ENCODE peak calls at places on chromosomes 6 and 20, in seven cellular contexts. N is trophoblast cell, K is mesendoderm, S is H9, A is IMR-90, E is H1, X is neuronal stem cell. U is an unnamed sample.

GRCh38 chr6:5529733-5530132 is 268.4 kb downstream of the FARS2 start:
- DNase-seq in X (no peak), K (peak; percentile 25), E (no peak), A (no peak), S (no peak), N (no peak), U (no peak)

GRCh38 chr6:21965953-21966539 is 330.8 kb downstream of the PRL start:
- DNase-seq in X (no peak), N (no peak), A (no peak), K (peak; percentile 44), E (no peak), S (peak; percentile 34), U (no peak)

GRCh38 chr6:108546079-108547049 is 14.4 kb upstream of the FOXO3 start:
- DNase-seq in N (no peak), K (no peak), X (no peak), E (no peak), A (no peak), S (no peak), U (no peak)

GRCh38 chr20:14062786-14063185 is 67.5 kb downstream of the MACROD2 start:
- DNase-seq in A (no peak), K (no peak), N (no peak), X (no peak), S (no peak), E (no peak), U (peak; percentile 1)

GRCh38 chr6:111478749-111479148 is 4.3 kb downstream of the REV3L start:
- DNase-seq in K (peak; percentile 97), N (no peak), A (peak; percentile 72), S (no peak), E (no peak), X (peak; percentile 65), U (peak; percentile 81)

GRCh38 chr6:124961784-124962611 is at the start of gene RNF217:
- DNase-seq in K (peak; percentile 72), N (peak; percentile 12), E (peak; percentile 77), X (peak; percentile 45), S (peak; percentile 49), A (peak; percentile 76), U (peak; percentile 67)

GRCh38 chr6:138550346-138550767 is 51.1 kb upstream of the NHSL1 start:
- DNase-seq in S (no peak), A (no peak), K (no peak), N (no peak), E (no peak), X (no peak), U (no peak)

GRCh38 chr6:15017251-15017650 is 228.6 kb upstream of the JARID2 start:
- DNase-seq in A (peak; percentile 17), X (no peak), K (peak; percentile 79), N (peak; percentile 24), S (peak; percentile 82), E (peak; percentile 65), U (no peak)

GRCh38 chr20:34222208-34222607 is 19.0 kb upstream of the ASIP start:
- DNase-seq in S (no peak), E (no peak), K (no peak), N (peak; percentile 30), A (peak; percentile 98), X (no peak), U (peak; percentile 95)

GRCh38 chr6:132060591-132060990 is 109.4 kb upstream of the CCN2 start:
- DNase-seq in E (no peak), A (peak; percentile 97), X (no peak), K (no peak), S (no peak), N (no peak), U (peak; percentile 72)

GRCh38 chr6:126804255-126805064 is 314.0 kb upstream of the RSPO3 start:
- DNase-seq in X (peak; percentile 43), K (peak; percentile 68), S (no peak), E (no peak), A (peak; percentile 55), N (peak; percentile 13), U (peak; percentile 67)

GRCh38 chr6:31582230-31582601 is at the start of gene LTB:
- DNase-seq in N (no peak), S (no peak), K (no peak), A (no peak), X (no peak), E (no peak), U (no peak)

GRCh38 chr20:6702144-6702543 is 65.3 kb upstream of the BMP2 start:
- DNase-seq in E (no peak), N (no peak), A (no peak), K (no peak), S (no peak), X (no peak), U (peak; percentile 29)

GRCh38 chr20:24422361-24422760 is 47.1 kb upstream of the SYNDIG1 start:
- DNase-seq in A (no peak), X (no peak), S (no peak), K (no peak), N (no peak), E (no peak), U (no peak)

GRCh38 chr20:49724637-49725606 is 11.2 kb upstream of the B4GALT5 start:
- DNase-seq in N (no peak), K (peak; percentile 45), A (peak; percentile 34), E (no peak), S (no peak), X (no peak), U (peak; percentile 60)

GRCh38 chr20:39825950-39826349 is 863.1 kb downstream of the MAFB start:
- DNase-seq in S (no peak), X (no peak), E (no peak), K (no peak), N (no peak), A (peak; percentile 13), U (peak; percentile 42)

GRCh38 chr20:15146948-15147347 is 809.5 kb upstream of the FLRT3 start:
- DNase-seq in N (no peak), E (no peak), X (no peak), K (peak; percentile 20), S (no peak), A (no peak), U (no peak)

GRCh38 chr6:39451831-39452230 is 129.3 kb upstream of the KCNK16 start:
- DNase-seq in N (peak; percentile 3), X (no peak), S (peak; percentile 46), A (no peak), K (peak; percentile 13), E (peak; percentile 67), U (no peak)

GRCh38 chr20:675453-676314 is at the start of gene SCRT2:
- DNase-seq in K (peak; percentile 84), E (peak; percentile 91), X (peak; percentile 90), N (peak; percentile 76), A (peak; percentile 65), S (peak; percentile 81), U (peak; percentile 72)

GRCh38 chr20:676967-677366 is 1.4 kb upstream of the SCRT2 start:
- DNase-seq in K (no peak), N (no peak), A (no peak), S (no peak), E (no peak), X (no peak), U (no peak)

GRCh38 chr20:673606-674005 is 2.0 kb downstream of the SCRT2 start:
- DNase-seq in E (no peak), X (no peak), N (no peak), K (no peak), A (no peak), S (no peak), U (no peak)

GRCh38 chr20:674936-675452 is 608 bp downstream of the SCRT2 start:
- DNase-seq in K (no peak), X (no peak), N (no peak), S (no peak), E (peak; percentile 61), A (no peak), U (no peak)

DNA sequence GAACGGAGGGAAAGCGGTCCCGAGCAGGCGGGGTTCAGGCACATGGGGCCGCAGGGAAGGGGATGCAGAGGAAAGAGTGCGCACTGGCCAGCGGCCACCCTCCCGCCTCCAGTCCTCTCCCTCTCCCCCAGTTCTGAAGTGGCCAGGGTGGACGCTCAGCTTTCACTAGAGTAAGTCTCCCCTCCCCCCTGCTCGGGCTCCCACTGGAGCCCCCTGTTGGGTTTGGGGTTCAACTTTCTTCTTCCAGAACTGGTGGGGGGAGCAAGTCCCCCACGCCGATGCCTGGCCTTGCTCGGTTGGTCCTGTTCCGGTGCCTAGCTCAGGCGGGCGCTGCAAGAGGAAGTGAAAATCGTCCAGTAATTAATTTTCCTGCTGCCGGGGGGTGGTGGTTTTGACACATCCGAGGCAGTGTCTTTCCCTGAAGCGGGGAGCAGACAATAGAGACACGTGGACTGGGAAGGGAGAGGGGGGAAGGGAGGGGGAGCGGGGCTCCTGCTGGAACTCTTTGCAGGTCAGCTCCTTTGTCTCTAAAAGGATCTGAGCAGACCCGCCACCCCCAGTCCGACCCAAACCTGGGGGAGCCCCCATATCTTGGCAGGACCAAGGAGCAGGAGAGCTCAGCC is 824 bp upstream of the SCRT2 start:
- DNase-seq in X (no peak), K (no peak), N (no peak), E (peak; percentile 64), A (no peak), S (no peak), U (no peak)
- H2AK5ac ChIP-seq in X (peak overlapping the region; percentile 61), K (no peak overlapping the region), N (no peak overlapping the region), E (no peak overlapping the region), A (no peak overlapping the region), S (no peak overlapping the region), U (no peak overlapping the region)

DNA sequence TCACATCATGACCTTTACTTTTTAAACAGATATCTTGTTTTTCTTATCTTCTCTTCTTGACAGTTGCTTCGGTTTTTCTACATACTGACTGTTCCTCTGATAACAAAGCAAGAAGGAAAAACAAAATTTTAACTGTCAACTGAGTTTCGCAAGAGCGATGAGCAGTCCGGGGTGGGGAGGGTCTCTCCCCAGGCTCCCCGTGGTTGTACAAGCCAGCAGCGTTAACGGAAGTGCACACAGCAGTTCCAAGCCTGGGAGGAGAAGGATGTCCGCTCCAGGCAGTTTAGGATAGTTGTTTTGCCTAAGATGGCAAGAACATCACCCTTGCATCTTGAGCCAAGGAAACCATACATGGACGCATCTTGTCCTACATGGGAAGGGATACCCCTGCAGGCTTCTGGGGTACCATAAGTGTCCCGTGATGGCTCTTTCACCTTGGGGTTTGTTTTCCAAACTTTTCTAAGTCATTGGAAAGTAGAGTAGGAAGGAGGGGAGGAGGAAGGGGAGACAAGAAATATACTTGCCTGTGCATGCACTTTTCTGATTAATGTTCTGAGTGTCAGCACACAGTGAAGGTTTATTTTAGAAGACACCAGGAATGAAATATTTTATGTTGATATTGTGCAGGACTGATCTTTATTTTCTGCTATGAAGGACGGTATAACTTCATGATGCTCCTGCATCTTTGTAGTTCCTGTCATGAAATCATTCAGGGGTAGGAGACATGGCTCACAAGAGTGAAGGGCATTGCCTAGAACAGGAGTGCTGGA is 20.8 kb downstream of the SLC24A3 start:
- DNase-seq in X (no peak), K (no peak), S (no peak), N (no peak), E (no peak), A (no peak), U (no peak)
- H4K8ac ChIP-seq in X (no peak overlapping the region), K (no peak overlapping the region), S (no peak overlapping the region), N (no peak overlapping the region), E (no peak overlapping the region), A (no peak overlapping the region), U (no peak overlapping the region)

GRCh38 chr6:114362396-114362795 is 19.6 kb upstream of the HS3ST5 start:
- DNase-seq in A (no peak), X (no peak), K (no peak), N (no peak), S (no peak), E (no peak), U (no peak)
- H2AK5ac ChIP-seq in A (no peak overlapping the region), X (no peak overlapping the region), K (no peak overlapping the region), N (no peak overlapping the region), S (no peak overlapping the region), E (no peak overlapping the region), U (peak overlapping the region; percentile 85)

DNA sequence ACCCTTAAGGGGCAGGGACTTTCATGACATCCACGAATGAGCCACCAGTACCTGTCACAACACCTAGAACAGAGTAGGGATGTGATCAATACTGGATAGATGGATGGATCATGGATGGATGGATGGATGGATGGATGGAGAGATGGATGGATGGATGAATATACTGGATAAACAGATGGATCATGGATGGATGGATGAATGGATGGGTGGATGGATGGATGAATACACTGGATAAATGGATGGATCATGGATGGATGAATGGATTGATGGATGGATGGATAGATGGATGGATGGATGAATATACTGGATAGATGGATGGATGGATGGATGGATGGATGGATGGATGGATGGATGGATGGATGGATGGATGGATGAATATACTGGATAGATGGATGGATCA is 73.0 kb downstream of the PKHD1 start:
- DNase-seq in N (no peak), K (no peak), A (no peak), S (no peak), X (no peak), E (no peak), U (no peak)
- H4K8ac ChIP-seq in N (no peak overlapping the region), K (no peak overlapping the region), A (no peak overlapping the region), S (no peak overlapping the region), X (no peak overlapping the region), E (no peak overlapping the region), U (no peak overlapping the region)